ENCODE peak calls at places on chromosomes 6 and 20, in five cellular contexts. M, B, S, R and P are unnamed samples.

GRCh38 chr6:166907871-166908806 is 48.2 kb downstream of the RNASET2 start:
- DNase-seq in B (no peak), M (peak; percentile 38), S (no peak), R (no peak), P (no peak)

GRCh38 chr20:50919567-50919966 is 11.7 kb downstream of the ADNP start:
- DNase-seq in S (no peak), M (no peak), R (peak; percentile 86), B (peak; percentile 66), P (peak; percentile 91)

GRCh38 chr6:148200302-148200701 is 142.3 kb upstream of the SASH1 start:
- DNase-seq in B (no peak), M (no peak), R (no peak), S (no peak), P (no peak)

GRCh38 chr20:10846831-10847230 is 173.0 kb upstream of the JAG1 start:
- DNase-seq in M (no peak), B (no peak), S (no peak), R (no peak), P (no peak)

GRCh38 chr20:496126-496696 is 33.9 kb upstream of the TBC1D20 start:
- DNase-seq in R (no peak), M (no peak), B (no peak), S (no peak), P (no peak)

GRCh38 chr6:22975079-22975478 is 405.7 kb downstream of the HDGFL1 start:
- DNase-seq in S (no peak), B (no peak), R (no peak), M (no peak), P (no peak)

GRCh38 chr20:47392721-47393073 is 36.2 kb upstream of the ZMYND8 start:
- DNase-seq in S (no peak), M (no peak), B (no peak), R (no peak), P (peak; percentile 44)

GRCh38 chr6:46014511-46015118 is 1.0 kb downstream of the CLIC5 start:
- DNase-seq in S (no peak), M (peak; percentile 81), R (no peak), B (peak; percentile 19), P (no peak)

GRCh38 chr6:25359191-25359861 is 80.2 kb downstream of the CARMIL1 start:
- DNase-seq in M (no peak), S (no peak), R (peak; percentile 52), B (peak; percentile 31), P (peak; percentile 83)

GRCh38 chr6:67885081-67886033 is 749.7 kb upstream of the ADGRB3 start:
- DNase-seq in M (no peak), R (no peak), S (no peak), B (no peak), P (no peak)

GRCh38 chr6:120671519-120671918 is 662.8 kb downstream of the TBC1D32 start:
- DNase-seq in R (no peak), M (peak; percentile 66), B (no peak), S (no peak), P (no peak)

GRCh38 chr20:19897891-19898290 is 119.3 kb upstream of the NAA20 start:
- DNase-seq in S (no peak), M (no peak), R (no peak), B (no peak), P (no peak)

GRCh38 chr20:37880726-37881591 is 22.0 kb upstream of the VSTM2L start:
- DNase-seq in M (no peak), S (no peak), R (no peak), B (no peak), P (no peak)

GRCh38 chr20:33915726-33916331 is 77.9 kb upstream of the RALY start:
- DNase-seq in S (peak; percentile 73), M (peak; percentile 67), B (peak; percentile 81), R (no peak), P (no peak)

GRCh38 chr6:148407372-148407771 is 64.7 kb downstream of the SASH1 start:
- DNase-seq in R (no peak), B (no peak), M (no peak), S (no peak), P (no peak)

GRCh38 chr20:1931830-1932229 is 36.6 kb downstream of the SIRPA start:
- DNase-seq in R (no peak), S (no peak), B (no peak), M (no peak), P (no peak)

GRCh38 chr6:132443206-132443605 is 41.9 kb upstream of the MOXD1 start:
- DNase-seq in M (no peak), B (no peak), R (no peak), S (no peak), P (no peak)

GRCh38 chr6:143107440-143107839 is 46.8 kb downstream of the AIG1 start:
- DNase-seq in S (no peak), R (no peak), B (no peak), M (no peak), P (no peak)